ENCODE peak calls at places on chromosomes 2 and 18, in five cellular contexts. I, J, R, L and P are unnamed samples.

GRCh38 chr2:59892398-59892797 is 661.1 kb downstream of the BCL11A start:
- DNase-seq in R (no peak), L (no peak), I (no peak), J (no peak), P (no peak)

GRCh38 chr2:152307863-152308262 is 27.1 kb upstream of the FMNL2 start:
- DNase-seq in L (no peak), J (peak; percentile 10), I (peak; percentile 14), R (no peak), P (no peak)

GRCh38 chr2:118803012-118803411 is 44.4 kb downstream of the EN1 start:
- DNase-seq in L (no peak), R (no peak), J (no peak), I (no peak), P (no peak)

GRCh38 chr2:213281156-213281555 is 3.1 kb upstream of the SPAG16 start:
- DNase-seq in I (no peak), R (no peak), J (peak; percentile 58), L (no peak), P (no peak)

GRCh38 chr18:41695441-41695840 is 259.6 kb upstream of the PIK3C3 start:
- DNase-seq in J (peak; percentile 32), L (no peak), R (no peak), I (no peak), P (no peak)

GRCh38 chr18:5625076-5625475 is 81.3 kb upstream of the EPB41L3 start:
- DNase-seq in L (no peak), R (no peak), I (no peak), J (no peak), P (no peak)

GRCh38 chr2:98028931-98029717 is 33.4 kb upstream of the TMEM131 start:
- DNase-seq in I (no peak), L (no peak), R (no peak), J (no peak), P (no peak)

GRCh38 chr2:128177315-128177714 is 86.3 kb downstream of the UGGT1 start:
- DNase-seq in R (no peak), J (no peak), I (no peak), L (no peak), P (no peak)

GRCh38 chr2:30267161-30267568 is 35.8 kb downstream of the LBH start:
- DNase-seq in R (no peak), J (no peak), I (no peak), L (no peak), P (no peak)

GRCh38 chr18:11081009-11081532 is 68.3 kb downstream of the PIEZO2 start:
- DNase-seq in J (no peak), I (no peak), R (no peak), L (no peak), P (no peak)

GRCh38 chr2:105455488-105455991 is 56.7 kb upstream of the FHL2 start:
- DNase-seq in I (peak; percentile 99), J (peak; percentile 93), L (peak; percentile 64), R (peak; percentile 68), P (peak; percentile 97)

GRCh38 chr2:237345891-237346640 is 67.9 kb downstream of the COL6A3 start:
- DNase-seq in R (no peak), L (no peak), J (no peak), I (peak; percentile 8), P (no peak)

DNA sequence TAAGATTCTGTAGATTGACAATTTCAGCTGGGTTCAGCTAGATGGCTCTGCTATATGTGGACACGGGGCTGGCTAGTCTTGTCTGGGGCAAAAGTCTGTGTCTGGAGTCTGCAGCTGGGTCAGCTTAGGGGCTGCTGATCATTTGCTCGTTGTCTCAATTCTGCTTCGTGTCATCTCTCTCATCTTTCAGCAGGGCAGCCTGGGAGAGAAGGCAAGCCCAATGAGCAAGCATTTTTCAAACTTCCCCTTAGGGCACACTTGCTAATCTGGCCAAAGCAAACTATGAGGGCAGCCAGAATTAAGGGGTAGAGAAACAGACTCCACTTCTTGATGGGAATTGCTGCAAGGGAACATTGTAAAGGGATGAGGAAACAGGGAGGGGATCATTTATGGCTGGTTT is 462.6 kb downstream of the SLC4A3 start:
- DNase-seq in R (no peak), I (peak; percentile 17), J (no peak), L (no peak), P (no peak)
- H3K4me3 ChIP-seq in R (no peak overlapping the region), I (no peak overlapping the region), J (no peak overlapping the region), L (no peak overlapping the region), P (no peak overlapping the region)

GRCh38 chr2:121400206-121400605 is 115.2 kb upstream of the TFCP2L1 start:
- DNase-seq in L (no peak), I (no peak), R (no peak), J (peak; percentile 85), P (peak; percentile 61)
- TF ChIP-seq CTCF in L (no peak), I (no peak), R (no peak), J (no peak), P (no peak)

DNA sequence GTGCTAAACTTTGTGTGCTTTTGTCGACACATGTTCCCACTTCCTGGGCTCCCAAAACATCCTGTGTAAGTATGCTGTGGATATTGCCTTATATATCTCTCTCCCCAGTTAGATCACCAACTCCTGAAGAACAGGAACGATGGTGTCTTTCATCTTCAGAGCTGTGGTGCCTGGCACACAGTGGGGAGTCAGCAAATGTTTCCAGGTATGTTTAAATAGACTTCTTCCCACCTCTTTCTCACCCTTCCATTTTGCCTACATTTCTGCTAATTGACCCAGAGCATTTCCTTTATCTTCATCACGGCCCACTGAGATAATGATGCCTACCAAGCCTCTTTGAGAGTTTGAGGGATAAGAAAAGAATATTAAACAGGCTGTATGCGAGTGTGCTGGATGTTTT is 60.7 kb downstream of the RND3 start:
- DNase-seq in J (no peak), L (no peak), I (no peak), R (no peak), P (no peak)
- H3K4me3 ChIP-seq in J (no peak overlapping the region), L (no peak overlapping the region), I (no peak overlapping the region), R (no peak overlapping the region), P (no peak overlapping the region)

DNA sequence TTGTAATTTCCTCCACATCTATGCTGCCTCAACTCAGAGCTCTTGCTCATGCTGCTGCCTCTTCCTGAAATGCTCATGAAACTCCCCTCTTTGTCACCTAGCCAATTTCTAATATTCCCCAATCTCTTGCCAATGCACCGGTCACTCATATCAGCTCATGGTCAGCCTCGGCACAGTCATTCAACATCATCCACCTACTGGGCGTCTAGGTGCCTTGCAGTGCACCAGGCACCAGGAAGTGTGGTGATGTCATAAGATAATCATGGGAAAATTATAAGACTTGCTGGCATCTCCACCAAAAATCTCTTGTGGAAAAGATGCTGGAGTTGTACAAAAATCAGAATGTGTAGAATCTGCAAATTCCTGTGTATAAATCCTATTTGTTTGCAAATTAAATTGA is 52.6 kb upstream of the RAB27B start:
- DNase-seq in L (no peak), I (peak; percentile 77), J (peak; percentile 61), R (no peak), P (no peak)
- TF ChIP-seq CTCF in L (peak; percentile 9), I (peak; percentile 71), J (peak; percentile 19), R (no peak), P (peak; percentile 47)

DNA sequence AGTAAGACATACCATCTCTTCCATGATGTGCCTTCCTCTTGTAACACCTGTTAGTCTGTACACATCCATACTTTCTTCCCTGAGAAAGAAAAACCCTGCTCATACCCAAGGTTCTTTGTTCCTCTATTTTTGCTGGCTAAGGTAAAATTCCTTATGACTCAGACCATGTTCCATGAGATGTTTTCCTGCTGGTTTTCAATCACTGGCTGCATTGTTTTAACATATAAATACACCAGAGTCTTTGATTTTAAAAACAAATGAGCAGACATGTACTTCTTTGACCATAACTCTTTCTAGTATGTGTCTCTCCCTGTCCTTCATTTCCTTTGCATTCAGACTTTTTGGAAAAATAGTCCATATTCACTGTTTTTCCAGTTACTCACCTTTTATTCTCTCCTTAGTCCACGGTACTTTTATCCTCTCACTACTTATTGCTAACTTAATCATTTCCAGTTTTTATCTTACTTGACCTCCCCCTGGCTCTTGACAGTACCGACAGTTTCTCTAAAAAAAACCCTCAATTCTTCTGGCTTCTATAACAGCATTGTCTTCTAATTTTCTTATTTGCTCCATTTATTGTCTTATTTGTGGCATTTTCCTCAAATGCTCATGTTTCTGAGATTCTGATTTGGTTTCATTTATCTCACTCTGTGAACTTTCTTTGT is 4.3 kb downstream of the VAPA start:
- DNase-seq in J (no peak), L (peak; percentile 35), I (peak; percentile 71), R (no peak), P (no peak)
- H3K4me3 ChIP-seq in J (no peak overlapping the region), L (no peak overlapping the region), I (peak overlapping the region; percentile 4), R (no peak overlapping the region), P (no peak overlapping the region)